ENCODE peak calls at places on chromosomes 13 and 19, in eight cellular contexts. P is pulmonary artery endothelial cell, X is AG09319, O is NCI-H510A, T is mesendoderm, Q is Caco-2, V is AG04450, F is brain microvascular endothelial cell. G is an unnamed sample.

GRCh38 chr19:46875234-46875633 is 14.4 kb downstream of the ARHGAP35 start:
- DNase-seq in O (no peak), F (no peak), Q (no peak), P (no peak), T (peak), X (no peak), V (no peak), G (no peak)

GRCh38 chr19:907183-907853 is 5.7 kb downstream of the R3HDM4 start:
- DNase-seq in P (no peak), T (no peak), V (no peak), F (no peak), Q (no peak), O (no peak), X (no peak), G (no peak)

GRCh38 chr13:60074397-60074796 is 89.3 kb downstream of the DIAPH3 start:
- DNase-seq in T (no peak), X (no peak), O (no peak), F (no peak), P (no peak), Q (no peak), V (peak), G (no peak)

GRCh38 chr19:35126624-35126959 is 8.3 kb downstream of the LGI4 start:
- DNase-seq in T (no peak), O (no peak), Q (no peak), V (no peak), F (no peak), X (no peak), P (no peak), G (no peak)

GRCh38 chr19:1324792-1325567 is 39.3 kb downstream of the EFNA2 start:
- DNase-seq in F (peak), P (no peak), X (peak), Q (peak), V (peak), O (no peak), T (no peak), G (peak)

GRCh38 chr19:46866407-46867132 is 5.8 kb downstream of the ARHGAP35 start:
- DNase-seq in T (peak), V (no peak), F (no peak), X (no peak), O (no peak), P (no peak), Q (peak), G (no peak)

GRCh38 chr13:59364508-59365187 is 799.1 kb downstream of the DIAPH3 start:
- DNase-seq in X (no peak), Q (peak), F (no peak), P (no peak), O (no peak), V (no peak), T (peak), G (no peak)

GRCh38 chr13:53781941-53782340 is 753.3 kb downstream of the OLFM4 start:
- DNase-seq in F (no peak), T (peak), O (no peak), P (no peak), V (no peak), X (no peak), Q (no peak), G (no peak)

GRCh38 chr19:2139385-2140192 is 11.8 kb downstream of the AP3D1 start:
- DNase-seq in V (no peak), F (no peak), Q (no peak), O (no peak), X (no peak), P (no peak), T (no peak), G (no peak)

GRCh38 chr13:113421673-113422270 is 31.5 kb downstream of the ADPRHL1 start:
- DNase-seq in X (peak), F (no peak), V (peak), Q (no peak), T (no peak), O (no peak), P (no peak), G (no peak)

GRCh38 chr19:3163230-3163886 is 15.2 kb upstream of the S1PR4 start:
- DNase-seq in P (peak), X (no peak), O (no peak), F (peak), T (peak), Q (peak), V (peak), G (peak)

GRCh38 chr13:27131202-27131623 is 40.4 kb downstream of the USP12 start:
- DNase-seq in V (no peak), F (no peak), T (peak), P (no peak), O (no peak), X (no peak), Q (no peak), G (peak)

GRCh38 chr13:107291875-107292274 is 723.9 kb upstream of the ARGLU1 start:
- DNase-seq in V (no peak), X (no peak), Q (no peak), F (no peak), O (no peak), P (no peak), T (no peak), G (no peak)

GRCh38 chr19:48170817-48171347 is 402 bp downstream of the ZSWIM9 start:
- DNase-seq in P (no peak), T (peak), V (no peak), X (no peak), F (no peak), O (no peak), Q (no peak), G (no peak)

GRCh38 chr19:53466726-53467125 is 807 bp upstream of the ZNF813 start:
- DNase-seq in Q (no peak), X (no peak), P (no peak), V (no peak), O (no peak), F (no peak), T (peak), G (no peak)

GRCh38 chr19:12364391-12365093 is 941 bp downstream of the ZNF442 start:
- DNase-seq in V (no peak), X (no peak), F (peak), T (peak), Q (peak), P (no peak), O (no peak), G (peak)

GRCh38 chr13:113666324-113666660 is 727 bp upstream of the GRK1 start:
- DNase-seq in P (no peak), O (no peak), Q (no peak), V (no peak), T (no peak), F (no peak), X (no peak), G (no peak)

GRCh38 chr19:42113641-42114348 is 18.5 kb downstream of the POU2F2 start:
- DNase-seq in O (peak), Q (no peak), X (peak), F (peak), P (peak), T (peak), V (peak), G (peak)

GRCh38 chr19:1144741-1145140 is 29.3 kb downstream of the SBNO2 start:
- DNase-seq in O (no peak), V (no peak), F (no peak), X (no peak), P (no peak), T (no peak), Q (no peak), G (no peak)

GRCh38 chr19:28737526-28737925 is 475.4 kb downstream of the UQCRFS1 start:
- DNase-seq in T (no peak), O (no peak), Q (no peak), X (no peak), P (no peak), F (no peak), V (no peak), G (no peak)

GRCh38 chr13:73440296-73440895 is 381.6 kb downstream of the KLF5 start:
- DNase-seq in F (no peak), X (no peak), P (no peak), V (no peak), Q (peak), O (no peak), T (peak), G (no peak)

GRCh38 chr13:49777746-49778614 is 14.5 kb downstream of the KPNA3 start:
- DNase-seq in F (no peak), O (no peak), Q (peak), T (no peak), V (no peak), P (no peak), X (no peak), G (no peak)

GRCh38 chr19:19498255-19498991 is 16.9 kb downstream of the TSSK6 start:
- DNase-seq in Q (no peak), F (no peak), P (no peak), O (no peak), V (no peak), T (no peak), X (no peak), G (no peak)

GRCh38 chr13:111051656-111052232 is 63.4 kb upstream of the ARHGEF7 start:
- DNase-seq in F (no peak), P (no peak), V (no peak), X (no peak), O (no peak), Q (no peak), T (no peak), G (no peak)

GRCh38 chr13:39527961-39528720 is 74.9 kb downstream of the LHFPL6 start:
- DNase-seq in T (peak), F (peak), P (peak), X (peak), V (peak), Q (no peak), O (no peak), G (peak)

GRCh38 chr19:2728783-2729387 is 7.7 kb upstream of the DIRAS1 start:
- DNase-seq in Q (no peak), V (no peak), O (no peak), F (no peak), X (no peak), P (no peak), T (no peak), G (no peak)

GRCh38 chr13:104597554-104598240 is 1531.5 kb upstream of the SLC10A2 start:
- DNase-seq in V (no peak), X (no peak), Q (no peak), T (no peak), F (no peak), O (no peak), P (no peak), G (no peak)

GRCh38 chr19:55253842-55254624 is 4.8 kb downstream of the PPP6R1 start:
- DNase-seq in F (no peak), V (no peak), O (peak), P (no peak), Q (no peak), X (no peak), T (no peak), G (no peak)

GRCh38 chr19:55273978-55274707 is 5.8 kb downstream of the HSPBP1 start:
- DNase-seq in O (no peak), X (no peak), P (no peak), F (no peak), Q (no peak), T (no peak), V (no peak), G (no peak)

GRCh38 chr13:113630804-113631203 is 27.2 kb downstream of the ATP4B start:
- DNase-seq in X (no peak), P (no peak), F (no peak), Q (no peak), T (no peak), V (no peak), O (no peak), G (no peak)

GRCh38 chr19:48391100-48392005 is at the start of gene KDELR1:
- DNase-seq in V (no peak), F (peak), T (peak), O (peak), Q (peak), P (no peak), X (peak), G (peak)

GRCh38 chr13:50275392-50276063 is 260.3 kb downstream of the KCNRG start:
- DNase-seq in V (no peak), F (no peak), X (no peak), O (no peak), T (no peak), P (no peak), Q (no peak), G (no peak)

GRCh38 chr13:39317284-39317683 is 279.0 kb downstream of the NHLRC3 start:
- DNase-seq in O (no peak), T (no peak), X (no peak), V (peak), F (peak), P (no peak), Q (no peak), G (peak)

GRCh38 chr19:35856001-35856400 is 710 bp upstream of the KIRREL2 start:
- DNase-seq in O (no peak), X (no peak), Q (no peak), P (no peak), F (no peak), T (no peak), V (no peak), G (no peak)

GRCh38 chr19:3852614-3853254 is 16.1 kb downstream of the ZFR2 start:
- DNase-seq in F (peak), O (no peak), P (no peak), V (no peak), Q (no peak), X (peak), T (peak), G (peak)

GRCh38 chr13:111632906-111633305 is 312.5 kb downstream of the TEX29 start:
- DNase-seq in Q (no peak), F (no peak), P (no peak), V (no peak), O (peak), T (peak), X (no peak), G (no peak)

GRCh38 chr13:48942131-48942530 is 33.6 kb upstream of the FNDC3A start:
- DNase-seq in P (no peak), O (no peak), X (no peak), Q (no peak), F (peak), V (peak), T (no peak), G (peak)

GRCh38 chr13:113671066-113672001 is 4.3 kb downstream of the GRK1 start:
- DNase-seq in O (no peak), T (no peak), X (no peak), P (no peak), F (no peak), Q (no peak), V (no peak), G (no peak)

G was measured in Daoy.